ENCODE peak calls at places on chromosome X, in four cellular contexts. One of them, this sample, is unnamed. For H3K9me3, the result is how much of the 10 kb centered on the place peaks cover.

GRCh38 chrX:49876750-49877149 is 2.5 kb upstream of the USP27X start:
- DNase-seq in right lobe of liver: no peak
- DNase-seq in GM23248: peak
- DNase-seq in left ventricle myocardium inferior: no peak
- DNase-seq in this sample: no peak

GRCh38 chrX:30957753-30958152 is 68.7 kb upstream of the TAB3 start:
- DNase-seq in right lobe of liver: no peak
- DNase-seq in GM23248: peak
- DNase-seq in left ventricle myocardium inferior: no peak
- DNase-seq in this sample: no peak

GRCh38 chrX:47643926-47644325 is 6.4 kb downstream of the ELK1 start:
- DNase-seq in right lobe of liver: no peak
- DNase-seq in GM23248: peak
- DNase-seq in left ventricle myocardium inferior: no peak
- DNase-seq in this sample: no peak

GRCh38 chrX:40871385-40872082 is 136.2 kb upstream of the MED14 start:
- DNase-seq in right lobe of liver: no peak
- DNase-seq in GM23248: peak
- DNase-seq in left ventricle myocardium inferior: no peak
- DNase-seq in this sample: no peak

GRCh38 chrX:103685396-103685795 is 1.1 kb downstream of the MORF4L2 start:
- DNase-seq in right lobe of liver: no peak
- DNase-seq in GM23248: peak
- DNase-seq in left ventricle myocardium inferior: no peak
- DNase-seq in this sample: no peak

GRCh38 chrX:9785252-9785943 is 831 bp upstream of the SHROOM2 start:
- DNase-seq in right lobe of liver: peak
- DNase-seq in GM23248: no peak
- DNase-seq in left ventricle myocardium inferior: no peak
- DNase-seq in this sample: no peak

GRCh38 chrX:24241822-24242648 is 71.8 kb downstream of the SUPT20HL2 start:
- DNase-seq in right lobe of liver: no peak
- DNase-seq in GM23248: peak
- DNase-seq in left ventricle myocardium inferior: no peak
- DNase-seq in this sample: no peak

GRCh38 chrX:46628406-46629371 is 55.1 kb downstream of the CHST7 start:
- DNase-seq in right lobe of liver: no peak
- DNase-seq in GM23248: peak
- DNase-seq in left ventricle myocardium inferior: peak
- DNase-seq in this sample: no peak

GRCh38 chrX:7168366-7168765 is 20.4 kb upstream of the PUDP start:
- DNase-seq in right lobe of liver: no peak
- DNase-seq in GM23248: peak
- DNase-seq in left ventricle myocardium inferior: no peak
- DNase-seq in this sample: no peak

GRCh38 chrX:1137531-1137930 is 74.9 kb downstream of the CRLF2 start:
- DNase-seq in right lobe of liver: peak
- DNase-seq in GM23248: no peak
- DNase-seq in left ventricle myocardium inferior: no peak
- DNase-seq in this sample: no peak

GRCh38 chrX:150035531-150035930 is 97.2 kb upstream of the EOLA2 start:
- DNase-seq in right lobe of liver: no peak
- DNase-seq in GM23248: peak
- DNase-seq in left ventricle myocardium inferior: no peak
- DNase-seq in this sample: no peak

GRCh38 chrX:14095702-14096101 is 66.0 kb upstream of the GEMIN8 start:
- DNase-seq in right lobe of liver: no peak
- DNase-seq in GM23248: peak
- DNase-seq in left ventricle myocardium inferior: no peak
- DNase-seq in this sample: no peak

GRCh38 chrX:39613997-39614679 is 483.6 kb downstream of the BCOR start:
- DNase-seq in right lobe of liver: no peak
- DNase-seq in GM23248: no peak
- DNase-seq in left ventricle myocardium inferior: no peak
- DNase-seq in this sample: no peak

GRCh38 chrX:150352114-150352513 is 11.0 kb upstream of the MAMLD1 start:
- DNase-seq in right lobe of liver: no peak
- DNase-seq in GM23248: peak
- DNase-seq in left ventricle myocardium inferior: no peak
- DNase-seq in this sample: no peak

GRCh38 chrX:14899607-14900006 is 26.4 kb downstream of the MOSPD2 start:
- DNase-seq in right lobe of liver: no peak
- DNase-seq in GM23248: peak
- DNase-seq in left ventricle myocardium inferior: no peak
- DNase-seq in this sample: no peak

GRCh38 chrX:118495958-118496762 is 545 bp downstream of the DOCK11 start:
- DNase-seq in right lobe of liver: peak
- DNase-seq in GM23248: peak
- DNase-seq in left ventricle myocardium inferior: peak
- DNase-seq in this sample: peak

GRCh38 chrX:34810364-34810763 is 132.2 kb upstream of the FAM47B start:
- DNase-seq in right lobe of liver: no peak
- DNase-seq in GM23248: peak
- DNase-seq in left ventricle myocardium inferior: no peak
- DNase-seq in this sample: no peak

GRCh38 chrX:119688856-119689455 is 4.0 kb downstream of the SEPTIN6 start:
- DNase-seq in right lobe of liver: no peak
- DNase-seq in GM23248: no peak
- DNase-seq in left ventricle myocardium inferior: no peak
- DNase-seq in this sample: peak

GRCh38 chrX:103658681-103659433 is 27.6 kb downstream of the MORF4L2 start:
- DNase-seq in right lobe of liver: no peak
- DNase-seq in GM23248: no peak
- DNase-seq in left ventricle myocardium inferior: no peak
- DNase-seq in this sample: no peak

GRCh38 chrX:138711399-138712347 is at the start of gene FGF13:
- DNase-seq in right lobe of liver: peak
- DNase-seq in GM23248: peak
- DNase-seq in left ventricle myocardium inferior: peak
- DNase-seq in this sample: peak

GRCh38 chrX:79366888-79367749 is at the start of gene ITM2A:
- DNase-seq in right lobe of liver: no peak
- DNase-seq in GM23248: no peak
- DNase-seq in left ventricle myocardium inferior: peak
- DNase-seq in this sample: peak

GRCh38 chrX:149473966-149474365 is 31.1 kb downstream of the IDS start:
- DNase-seq in right lobe of liver: no peak
- DNase-seq in GM23248: no peak
- DNase-seq in left ventricle myocardium inferior: no peak
- DNase-seq in this sample: no peak

GRCh38 chrX:9231491-9231890 is 197.6 kb upstream of the FAM9B start:
- DNase-seq in right lobe of liver: no peak
- DNase-seq in GM23248: peak
- DNase-seq in left ventricle myocardium inferior: no peak
- DNase-seq in this sample: no peak

GRCh38 chrX:8981742-8982141 is 52.2 kb downstream of the FAM9B start:
- DNase-seq in right lobe of liver: no peak
- DNase-seq in GM23248: no peak
- DNase-seq in left ventricle myocardium inferior: no peak
- DNase-seq in this sample: no peak

GRCh38 chrX:91311969-91312368 is 122.7 kb upstream of the PABPC5 start:
- DNase-seq in right lobe of liver: no peak
- DNase-seq in GM23248: no peak
- DNase-seq in left ventricle myocardium inferior: no peak
- DNase-seq in this sample: no peak

GRCh38 chrX:31255310-31256033 is 183.6 kb upstream of the FTHL17 start:
- DNase-seq in right lobe of liver: no peak
- DNase-seq in GM23248: no peak
- DNase-seq in left ventricle myocardium inferior: no peak
- DNase-seq in this sample: no peak

GRCh38 chrX:41890026-41890423 is 33.3 kb downstream of the CASK start:
- DNase-seq in right lobe of liver: no peak
- DNase-seq in GM23248: no peak
- DNase-seq in left ventricle myocardium inferior: no peak
- DNase-seq in this sample: no peak

GRCh38 chrX:133741303-133741702 is 244.1 kb downstream of the GPC3 start:
- DNase-seq in right lobe of liver: no peak
- DNase-seq in GM23248: peak
- DNase-seq in left ventricle myocardium inferior: no peak
- DNase-seq in this sample: no peak

GRCh38 chrX:16771483-16772398 is 14.5 kb upstream of the TXLNG start:
- DNase-seq in right lobe of liver: no peak
- DNase-seq in GM23248: peak
- DNase-seq in left ventricle myocardium inferior: no peak
- DNase-seq in this sample: no peak

GRCh38 chrX:9184231-9184630 is 150.3 kb upstream of the FAM9B start:
- DNase-seq in right lobe of liver: no peak
- DNase-seq in GM23248: no peak
- DNase-seq in left ventricle myocardium inferior: no peak
- DNase-seq in this sample: no peak

GRCh38 chrX:69670001-69670555 is 54.2 kb downstream of the EDA start:
- DNase-seq in right lobe of liver: no peak
- DNase-seq in GM23248: no peak
- DNase-seq in left ventricle myocardium inferior: no peak
- DNase-seq in this sample: no peak
- H3K9me3 ChIP-seq in right lobe of liver: under half
- H3K9me3 ChIP-seq in GM23248: under half
- H3K9me3 ChIP-seq in left ventricle myocardium inferior: half or more
- H3K9me3 ChIP-seq in this sample: under half

GRCh38 chrX:69543572-69543971 is 39.4 kb downstream of the NALF2 start:
- DNase-seq in right lobe of liver: no peak
- DNase-seq in GM23248: no peak
- DNase-seq in left ventricle myocardium inferior: no peak
- DNase-seq in this sample: peak
- H3K9me3 ChIP-seq in right lobe of liver: under half
- H3K9me3 ChIP-seq in GM23248: under half
- H3K9me3 ChIP-seq in left ventricle myocardium inferior: under half
- H3K9me3 ChIP-seq in this sample: under half

DNA sequence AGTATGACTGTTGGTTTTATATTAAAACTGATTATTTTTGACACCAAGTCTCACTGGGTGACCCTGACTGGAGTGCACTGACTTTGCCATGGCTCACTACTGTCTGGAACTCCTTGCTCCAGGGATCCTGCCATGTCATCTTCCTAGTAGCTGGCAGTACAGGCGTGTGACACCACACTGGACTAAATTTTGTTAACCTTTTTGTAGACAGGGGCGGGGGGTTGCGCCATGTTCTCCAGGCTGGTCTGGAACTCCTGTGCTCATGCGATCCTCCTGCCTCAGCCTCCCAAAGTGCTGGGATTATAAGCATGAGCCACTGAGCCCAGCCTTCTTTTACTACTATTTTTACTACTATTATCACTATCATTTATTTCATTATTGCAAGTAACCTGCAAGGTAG is 8.9 kb downstream of the XAGE1A start:
- DNase-seq in right lobe of liver: no peak
- DNase-seq in GM23248: no peak
- DNase-seq in left ventricle myocardium inferior: no peak
- DNase-seq in this sample: peak
- H3K9me3 ChIP-seq in right lobe of liver: under half
- H3K9me3 ChIP-seq in GM23248: under half
- H3K9me3 ChIP-seq in left ventricle myocardium inferior: under half
- H3K9me3 ChIP-seq in this sample: under half

GRCh38 chrX:152136312-152136711 is 2.1 kb downstream of the MAGEA10 start:
- DNase-seq in right lobe of liver: no peak
- DNase-seq in GM23248: no peak
- DNase-seq in left ventricle myocardium inferior: no peak
- DNase-seq in this sample: peak
- H3K9me3 ChIP-seq in right lobe of liver: under half
- H3K9me3 ChIP-seq in GM23248: under half
- H3K9me3 ChIP-seq in left ventricle myocardium inferior: under half
- H3K9me3 ChIP-seq in this sample: under half

GRCh38 chrX:153726286-153727107 is 1.8 kb downstream of the ABCD1 start:
- DNase-seq in right lobe of liver: peak
- DNase-seq in GM23248: peak
- DNase-seq in left ventricle myocardium inferior: peak
- DNase-seq in this sample: peak
- H3K9me3 ChIP-seq in right lobe of liver: under half
- H3K9me3 ChIP-seq in GM23248: under half
- H3K9me3 ChIP-seq in left ventricle myocardium inferior: under half
- H3K9me3 ChIP-seq in this sample: under half

GRCh38 chrX:115913575-115913974 is 257.0 kb upstream of the AGTR2 start:
- DNase-seq in right lobe of liver: no peak
- DNase-seq in GM23248: no peak
- DNase-seq in left ventricle myocardium inferior: no peak
- DNase-seq in this sample: no peak
- H3K9me3 ChIP-seq in right lobe of liver: under half
- H3K9me3 ChIP-seq in GM23248: under half
- H3K9me3 ChIP-seq in left ventricle myocardium inferior: under half
- H3K9me3 ChIP-seq in this sample: under half

GRCh38 chrX:136198678-136199243 is 51.4 kb downstream of the FHL1 start:
- DNase-seq in right lobe of liver: no peak
- DNase-seq in GM23248: no peak
- DNase-seq in left ventricle myocardium inferior: no peak
- DNase-seq in this sample: no peak
- H3K9me3 ChIP-seq in right lobe of liver: under half
- H3K9me3 ChIP-seq in GM23248: under half
- H3K9me3 ChIP-seq in left ventricle myocardium inferior: under half
- H3K9me3 ChIP-seq in this sample: under half